ENCODE peak calls at places on chromosomes 5 and 9, in ten cellular contexts. H, F, J, B, D, G, V, U, X and P are unnamed samples.

GRCh38 chr5:100430268-100430900 is 104.8 kb upstream of the FAM174A start:
- DNase-seq in H (peak; percentile 55), F (peak; percentile 25), J (peak; percentile 23), B (peak; percentile 57), D (peak; percentile 51), G (peak; percentile 60), V (peak; percentile 54), U (peak; percentile 72), X (peak; percentile 28), P (peak; percentile 48)

GRCh38 chr9:116015855-116016254 is 137.7 kb upstream of the PAPPA start:
- DNase-seq in H (no peak), F (no peak), J (no peak), B (no peak), D (no peak), G (no peak), V (no peak), U (no peak), X (no peak), P (no peak)

GRCh38 chr9:82939451-82939850 is 123.5 kb downstream of the RASEF start:
- DNase-seq in H (no peak), F (no peak), J (no peak), B (no peak), D (no peak), G (no peak), V (no peak), U (no peak), X (no peak), P (no peak)

GRCh38 chr5:10863763-10864383 is 102.8 kb upstream of the DAP start:
- DNase-seq in H (peak; percentile 61), F (peak; percentile 33), J (peak; percentile 65), B (peak; percentile 68), D (peak; percentile 34), G (no peak), V (peak; percentile 63), U (peak; percentile 50), X (peak; percentile 79), P (peak; percentile 53)

GRCh38 chr5:1338518-1339070 is 6.3 kb downstream of the CLPTM1L start:
- DNase-seq in H (no peak), F (no peak), J (no peak), B (no peak), D (no peak), G (no peak), V (no peak), U (no peak), X (no peak), P (no peak)

GRCh38 chr9:93657331-93658111 is 81.1 kb downstream of the PHF2 start:
- DNase-seq in H (no peak), F (no peak), J (no peak), B (no peak), D (no peak), G (peak; percentile 53), V (no peak), U (no peak), X (no peak), P (no peak)

GRCh38 chr5:23147625-23148024 is 294.5 kb upstream of the CDH12 start:
- DNase-seq in H (no peak), F (no peak), J (no peak), B (no peak), D (no peak), G (no peak), V (no peak), U (no peak), X (no peak), P (no peak)

GRCh38 chr5:31218978-31219377 is 25.5 kb downstream of the CDH6 start:
- DNase-seq in H (peak; percentile 45), F (no peak), J (no peak), B (no peak), D (no peak), G (no peak), V (no peak), U (no peak), X (no peak), P (no peak)

GRCh38 chr5:163458778-163459405 is 1.0 kb downstream of the NUDCD2 start:
- DNase-seq in H (no peak), F (no peak), J (no peak), B (no peak), D (no peak), G (no peak), V (no peak), U (no peak), X (no peak), P (no peak)

GRCh38 chr5:95760291-95761191 is 29.4 kb downstream of the RHOBTB3 start:
- DNase-seq in H (no peak), F (peak; percentile 95), J (peak; percentile 59), B (no peak), D (peak; percentile 96), G (no peak), V (no peak), U (peak; percentile 90), X (peak; percentile 63), P (no peak)

GRCh38 chr9:129102791-129103594 is 7.6 kb downstream of the CRAT start:
- DNase-seq in H (peak; percentile 54), F (peak; percentile 17), J (peak; percentile 78), B (peak; percentile 36), D (peak; percentile 39), G (no peak), V (peak; percentile 52), U (peak; percentile 62), X (peak; percentile 76), P (no peak)

GRCh38 chr9:69798737-69799136 is 21.9 kb upstream of the CFAP95 start:
- DNase-seq in H (no peak), F (peak; percentile 7), J (peak; percentile 22), B (no peak), D (peak; percentile 40), G (no peak), V (no peak), U (no peak), X (no peak), P (no peak)

GRCh38 chr9:21252727-21253547 is 13.1 kb upstream of the IFNA14 start:
- DNase-seq in H (no peak), F (peak; percentile 29), J (peak; percentile 20), B (no peak), D (peak; percentile 69), G (no peak), V (peak; percentile 17), U (peak; percentile 56), X (peak; percentile 32), P (no peak)

GRCh38 chr9:71812385-71812784 is 44.1 kb upstream of the CEMIP2 start:
- DNase-seq in H (no peak), F (no peak), J (no peak), B (no peak), D (peak; percentile 62), G (no peak), V (no peak), U (peak; percentile 24), X (no peak), P (no peak)

GRCh38 chr5:72107874-72108199 is 562 bp downstream of the MAP1B start:
- DNase-seq in H (no peak), F (no peak), J (no peak), B (no peak), D (no peak), G (no peak), V (peak; percentile 45), U (no peak), X (no peak), P (no peak)

GRCh38 chr9:92664394-92665152 is 5.4 kb downstream of the IPPK start:
- DNase-seq in H (no peak), F (no peak), J (no peak), B (no peak), D (no peak), G (no peak), V (no peak), U (no peak), X (peak; percentile 59), P (no peak)

GRCh38 chr9:20139755-20140154 is 350.9 kb upstream of the SLC24A2 start:
- DNase-seq in H (no peak), F (no peak), J (no peak), B (no peak), D (no peak), G (no peak), V (no peak), U (no peak), X (no peak), P (no peak)

GRCh38 chr9:105118646-105119045 is 125.8 kb upstream of the SLC44A1 start:
- DNase-seq in H (no peak), F (no peak), J (no peak), B (no peak), D (no peak), G (no peak), V (no peak), U (no peak), X (no peak), P (no peak)